ENCODE peak calls at places on chromosomes 16 and 17, in five cellular contexts. E is WERI-Rb-1, K is left lung, I is esophagus squamous epithelium, O is GM23338. S is an unnamed sample. For H3K27me3, the result is how much of the 10 kb centered on the place peaks cover.

GRCh38 chr16:57361384-57361783 is 2.8 kb downstream of the CCL22 start:
- DNase-seq in O (no peak), E (no peak), I (no peak), K (no peak), S (no peak)

GRCh38 chr17:66988069-66988798 is 23.7 kb downstream of the CACNG4 start:
- DNase-seq in E (no peak), K (no peak), O (peak), I (no peak), S (peak)

GRCh38 chr17:46135126-46135812 is 58.0 kb downstream of the KANSL1 start:
- DNase-seq in E (no peak), K (no peak), O (no peak), I (no peak), S (no peak)

GRCh38 chr17:32497431-32498205 is 10.8 kb downstream of the CDK5R1 start:
- DNase-seq in O (peak), E (peak), K (no peak), I (no peak), S (peak)

GRCh38 chr17:49798182-49798581 is 9.7 kb downstream of the KAT7 start:
- DNase-seq in I (no peak), E (no peak), K (no peak), O (no peak), S (no peak)

GRCh38 chr16:4734730-4735575 is 616 bp downstream of the DNAAF8 start:
- DNase-seq in E (peak), I (peak), O (peak), K (peak), S (peak)

GRCh38 chr16:89150090-89150835 is 21.3 kb upstream of the CDH15 start:
- DNase-seq in I (no peak), K (peak), E (no peak), O (no peak), S (no peak)

GRCh38 chr17:41835800-41836549 is at the start of gene NT5C3B:
- DNase-seq in K (peak), I (no peak), O (peak), E (peak), S (peak)

GRCh38 chr17:83152745-83153611 is 73.6 kb downstream of the METRNL start:
- DNase-seq in K (peak), E (no peak), I (no peak), O (no peak), S (peak)

GRCh38 chr17:41689497-41690299 is 1.0 kb downstream of the EIF1 start:
- DNase-seq in K (no peak), I (no peak), E (peak), O (peak), S (no peak)

GRCh38 chr16:64532117-64532516 is 589.7 kb downstream of the CDH11 start:
- DNase-seq in E (no peak), I (no peak), K (no peak), O (no peak), S (no peak)

GRCh38 chr17:14355556-14355955 is 54.7 kb downstream of the HS3ST3B1 start:
- DNase-seq in E (no peak), K (no peak), O (no peak), I (no peak), S (no peak)

DNA sequence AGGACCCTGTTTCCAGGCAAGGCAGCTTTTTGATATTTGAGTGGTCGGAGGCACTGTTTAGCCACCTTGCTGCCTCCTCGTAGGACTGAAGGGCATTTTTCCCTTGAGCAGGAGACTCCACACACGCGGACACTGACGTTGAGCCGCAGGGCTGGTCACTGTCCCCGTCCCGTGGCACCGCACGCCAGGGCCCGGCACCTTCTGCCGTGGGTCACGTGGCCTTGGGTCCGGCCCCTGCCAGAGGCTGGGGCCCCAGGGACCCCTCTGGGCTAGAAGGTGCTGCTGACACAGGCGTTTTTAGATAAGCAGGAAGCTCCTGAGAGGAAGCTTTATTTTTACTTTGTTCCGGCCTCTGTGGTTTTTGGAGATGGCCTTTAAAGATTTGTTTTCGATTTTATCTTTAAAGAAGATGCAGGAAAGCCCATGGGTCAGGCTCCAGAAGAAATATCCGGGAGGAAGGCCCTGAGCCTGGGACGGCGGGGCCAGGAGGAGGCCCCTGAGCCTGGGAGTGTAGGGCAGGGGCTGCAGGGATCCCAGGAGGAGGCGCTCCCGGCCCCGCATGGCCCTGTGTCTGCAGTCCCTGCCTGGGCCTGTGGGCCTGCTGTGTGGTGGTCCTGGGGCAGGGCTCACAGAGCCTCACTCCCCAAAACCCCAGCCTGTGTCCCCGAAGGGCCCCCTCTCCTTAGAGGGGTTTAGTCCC is 30.5 kb upstream of the GNG13 start:
- DNase-seq in K (no peak), O (no peak), E (no peak), I (no peak), S (peak)
- H3K27me3 ChIP-seq in K (under half), O (under half), E (under half), I (under half), S (under half)

DNA sequence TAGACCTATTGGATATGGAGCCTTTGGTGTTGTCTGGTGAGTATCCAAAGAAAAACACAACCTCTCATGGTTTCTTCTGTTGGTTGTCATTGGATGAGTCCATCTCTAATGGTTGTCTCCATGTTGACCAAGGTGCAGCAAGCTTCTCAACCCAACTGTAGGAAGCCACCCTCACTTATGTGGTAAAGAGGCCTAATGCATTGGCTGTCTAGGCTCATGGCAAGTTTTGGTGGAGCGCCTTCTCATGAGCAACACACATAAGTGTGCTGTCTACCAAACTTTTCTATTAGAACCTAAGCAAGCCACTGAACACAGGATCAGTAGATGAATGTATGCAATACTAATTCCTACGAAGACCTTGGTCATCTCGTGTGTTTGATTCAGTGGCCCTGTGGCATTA is 819 bp downstream of the NLK start:
- DNase-seq in O (no peak), I (no peak), K (no peak), E (no peak), S (no peak)
- H3K4me3 ChIP-seq in O (peak), I (no peak), K (no peak), E (no peak), S (no peak)

GRCh38 chr17:6072157-6072556 is 2.0 kb downstream of the WSCD1 start:
- DNase-seq in K (no peak), O (no peak), I (no peak), E (no peak), S (no peak)
- H3K27me3 ChIP-seq in K (half or more), O (under half), I (under half), E (under half), S (under half)

DNA sequence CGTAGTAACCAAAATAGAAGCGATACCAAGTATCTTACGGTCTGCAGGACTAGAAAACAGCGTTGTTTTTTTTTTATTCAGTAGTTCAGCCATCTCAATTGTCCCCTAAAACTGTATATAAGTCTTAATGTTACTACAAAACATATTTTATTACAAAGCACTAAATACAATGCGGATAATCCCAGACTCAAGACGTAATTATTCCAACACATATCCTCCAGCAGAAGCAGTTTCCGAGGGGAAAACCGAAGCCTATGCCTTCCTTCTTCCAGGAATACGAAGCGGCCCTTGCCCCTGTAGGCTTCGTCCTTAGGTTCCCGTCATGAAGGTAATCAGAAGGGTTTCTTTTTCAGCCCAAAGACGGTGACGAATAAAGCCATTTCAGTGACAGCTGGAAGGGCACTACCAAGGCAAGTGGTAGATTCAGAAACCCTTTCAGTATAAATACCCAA is 2.3 kb downstream of the TMEM107 start:
- DNase-seq in I (no peak), E (no peak), K (no peak), O (peak), S (no peak)
- H3K4me3 ChIP-seq in I (peak), E (peak), K (peak), O (peak), S (peak)

S was measured in H7.